ENCODE peak calls at places on chromosome 17, in ten cellular contexts. B is NCI-H2081; U is NAMALWA; X is skeletal muscle cell; S is body of pancreas; H is EL; C is DMS153; Z is activated effector memory CD4-positive, alpha-beta T cell treated with Interleukin-2 at 50 U/mL for 16 hours; M is nephron progenitor cell; E is uterus. P is an unnamed sample.

GRCh38 chr17:78832541-78832810 is 8.1 kb downstream of the USP36 start:
- DNase-seq in H (no peak), E (no peak), X (no peak), Z (no peak), B (no peak), C (no peak), S (no peak), U (no peak), M (no peak), P (no peak)

GRCh38 chr17:6632530-6632929 is 8.0 kb downstream of the KIAA0753 start:
- DNase-seq in Z (no peak), B (no peak), E (no peak), S (no peak), U (no peak), X (no peak), C (no peak), H (no peak), M (no peak), P (no peak)

GRCh38 chr17:48047113-48047740 is 932 bp upstream of the NFE2L1 start:
- DNase-seq in Z (no peak), M (no peak), H (no peak), U (no peak), S (no peak), X (no peak), C (no peak), E (no peak), B (no peak), P (no peak)

GRCh38 chr17:80546267-80546666 is 1.6 kb downstream of the RPTOR start:
- DNase-seq in H (no peak), C (no peak), B (no peak), U (peak; percentile 17), E (no peak), S (no peak), Z (no peak), X (no peak), M (no peak), P (no peak)

GRCh38 chr17:42760652-42761581 is at the start of gene RAMP2:
- DNase-seq in E (no peak), U (no peak), S (no peak), X (no peak), B (no peak), M (peak; percentile 70), C (peak; percentile 12), H (peak; percentile 36), Z (no peak), P (no peak)

GRCh38 chr17:72456026-72456569 is 335.3 kb downstream of the SOX9 start:
- DNase-seq in C (no peak), U (no peak), B (no peak), X (no peak), Z (no peak), E (no peak), H (peak; percentile 71), M (no peak), S (no peak), P (no peak)

GRCh38 chr17:58314706-58315015 is 13.9 kb downstream of the TSPOAP1 start:
- DNase-seq in Z (no peak), C (no peak), E (no peak), X (no peak), B (no peak), U (no peak), S (no peak), H (no peak), M (no peak), P (no peak)

GRCh38 chr17:8868092-8868491 is 618 bp upstream of the PIK3R6 start:
- DNase-seq in E (no peak), B (no peak), X (no peak), C (no peak), S (no peak), M (no peak), Z (no peak), U (no peak), H (no peak), P (no peak)

GRCh38 chr17:63291243-63291642 is 154.9 kb downstream of the CYB561 start:
- DNase-seq in B (no peak), Z (no peak), S (no peak), H (peak; percentile 32), E (no peak), M (no peak), X (no peak), C (no peak), U (no peak), P (no peak)

GRCh38 chr17:15894913-15895658 is 49.8 kb upstream of the ADORA2B start:
- DNase-seq in E (no peak), H (no peak), X (no peak), C (no peak), S (peak; percentile 35), B (no peak), U (no peak), Z (no peak), M (no peak), P (no peak)

GRCh38 chr17:42653179-42654124 is 5.6 kb upstream of the TUBG2 start:
- DNase-seq in H (peak; percentile 78), X (no peak), M (peak; percentile 31), S (peak; percentile 70), B (no peak), C (no peak), U (no peak), E (peak; percentile 82), Z (no peak), P (no peak)

GRCh38 chr17:59357929-59358328 is 26.5 kb downstream of the YPEL2 start:
- DNase-seq in E (no peak), B (no peak), U (no peak), X (peak; percentile 45), M (no peak), Z (no peak), H (peak; percentile 92), S (no peak), C (no peak), P (no peak)

GRCh38 chr17:13273744-13274295 is 256.0 kb upstream of the ELAC2 start:
- DNase-seq in X (no peak), S (no peak), E (no peak), B (no peak), Z (no peak), C (no peak), H (peak; percentile 75), M (no peak), U (no peak), P (no peak)

GRCh38 chr17:77375526-77375916 is 234.8 kb downstream of the SEC14L1 start:
- DNase-seq in M (no peak), C (no peak), S (peak; percentile 40), E (no peak), B (no peak), Z (no peak), U (no peak), X (no peak), H (no peak), P (no peak)

GRCh38 chr17:6596076-6596475 is 39.7 kb upstream of the PITPNM3 start:
- DNase-seq in X (no peak), B (no peak), Z (no peak), U (no peak), S (no peak), M (no peak), E (no peak), C (no peak), H (no peak), P (no peak)

GRCh38 chr17:65093930-65094329 is 37.4 kb upstream of the GNA13 start:
- DNase-seq in B (no peak), X (no peak), C (no peak), E (no peak), H (no peak), S (no peak), Z (no peak), U (peak; percentile 41), M (no peak), P (no peak)

GRCh38 chr17:30421592-30421991 is 42.9 kb downstream of the CPD start:
- DNase-seq in X (no peak), E (no peak), Z (no peak), S (no peak), B (no peak), C (no peak), M (no peak), H (no peak), U (no peak), P (no peak)

GRCh38 chr17:52026075-52026474 is 132.4 kb downstream of the CA10 start:
- DNase-seq in C (no peak), X (peak; percentile 8), M (no peak), U (no peak), E (no peak), B (no peak), S (no peak), Z (no peak), H (peak; percentile 2), P (no peak)

GRCh38 chr17:49016775-49017463 is 19.7 kb downstream of the IGF2BP1 start:
- DNase-seq in M (no peak), C (no peak), E (peak; percentile 35), X (no peak), U (no peak), H (peak; percentile 92), S (peak; percentile 40), Z (no peak), B (peak; percentile 6), P (no peak)

GRCh38 chr17:32285770-32286517 is 20.3 kb downstream of the RHBDL3 start:
- DNase-seq in E (no peak), S (no peak), M (peak; percentile 18), Z (no peak), U (no peak), X (no peak), B (no peak), H (no peak), C (no peak), P (peak; percentile 41)

GRCh38 chr17:17089206-17089550 is 46.9 kb downstream of the MPRIP start:
- DNase-seq in U (peak; percentile 1), Z (no peak), C (no peak), X (no peak), B (no peak), S (no peak), E (no peak), H (no peak), M (no peak), P (no peak)